ENCODE peak calls at places on chromosomes 1 and 21, in four cellular contexts. P is nucleus accumbens, I is NCI-H146, Y is T-helper 9 cell. H is an unnamed sample.
A peak's percentile ranks its signal among the peaks of the same experiment; 100 is the strongest.

GRCh38 chr1:6251233-6251632 is 7.3 kb downstream of the HES3 start:
- DNase-seq in P (no peak), I (no peak), Y (no peak), H (no peak)

GRCh38 chr1:6267686-6268281 is 6.9 kb upstream of the GPR153 start:
- DNase-seq in P (no peak), I (no peak), Y (no peak), H (no peak)

GRCh38 chr1:67463298-67463960 is 33.2 kb upstream of the SERBP1 start:
- DNase-seq in P (no peak), I (peak; percentile 93), Y (no peak), H (peak; percentile 15)

GRCh38 chr1:11982010-11982392 is 1.8 kb downstream of the MFN2 start:
- DNase-seq in P (no peak), I (no peak), Y (no peak), H (no peak)

GRCh38 chr1:8660455-8660854 is 157.0 kb downstream of the RERE start:
- DNase-seq in P (peak; percentile 17), I (no peak), Y (no peak), H (peak; percentile 79)

GRCh38 chr1:93680121-93681094 is 1.2 kb downstream of the BCAR3 start:
- DNase-seq in P (peak; percentile 47), I (peak; percentile 33), Y (no peak), H (peak; percentile 55)

GRCh38 chr1:167208624-167208976 is 12.1 kb upstream of the POU2F1 start:
- DNase-seq in P (no peak), I (no peak), Y (no peak), H (no peak)

GRCh38 chr1:160338580-160338979 is 4.5 kb downstream of the COPA start:
- DNase-seq in P (no peak), I (no peak), Y (no peak), H (no peak)

GRCh38 chr1:97906567-97907228 is 14.1 kb downstream of the DPYD start:
- DNase-seq in P (peak; percentile 1), I (peak; percentile 38), Y (no peak), H (no peak)

GRCh38 chr1:10888289-10888688 is 91.8 kb upstream of the CASZ1 start:
- DNase-seq in P (no peak), I (peak; percentile 34), Y (no peak), H (no peak)

GRCh38 chr1:78297828-78298227 is 192.9 kb upstream of the PTGFR start:
- DNase-seq in P (no peak), I (no peak), Y (no peak), H (no peak)

GRCh38 chr21:14223365-14223764 is 7.4 kb downstream of the RBM11 start:
- DNase-seq in P (no peak), I (no peak), Y (no peak), H (no peak)

GRCh38 chr1:152029144-152029936 is 7.5 kb downstream of the S100A11 start:
- DNase-seq in P (no peak), I (no peak), Y (no peak), H (no peak)

GRCh38 chr1:203197625-203198024 is 11.1 kb upstream of the CHI3L1 start:
- DNase-seq in P (no peak), I (no peak), Y (no peak), H (no peak)

GRCh38 chr1:185674201-185674600 is 60.0 kb upstream of the HMCN1 start:
- DNase-seq in P (no peak), I (no peak), Y (no peak), H (no peak)

GRCh38 chr1:33005812-33006465 is 30.7 kb downstream of the AK2 start:
- DNase-seq in P (no peak), I (no peak), Y (no peak), H (no peak)

GRCh38 chr1:203512830-203513578 is 19.1 kb downstream of the OPTC start:
- DNase-seq in P (peak; percentile 22), I (peak; percentile 53), Y (no peak), H (no peak)